ENCODE peak calls at places on chromosomes 16 and 17, in seven cellular contexts. H is trophoblast cell, M is IMR-90, I is H9, X is H1, E is mesendoderm, C is mesenchymal stem cell. Q is an unnamed sample.

GRCh38 chr16:17829826-17830225 is 359.1 kb upstream of the XYLT1 start:
- DNase-seq in C (no peak), H (no peak), E (no peak), X (no peak), I (no peak), M (peak; percentile 22), Q (no peak)

GRCh38 chr17:44010966-44011647 is 3.7 kb downstream of the TMEM101 start:
- DNase-seq in X (no peak), E (no peak), I (no peak), M (peak; percentile 79), H (no peak), C (peak; percentile 49), Q (no peak)

GRCh38 chr16:5633845-5634440 is 536.3 kb upstream of the EEF2KMT start:
- DNase-seq in C (no peak), M (peak; percentile 4), H (no peak), I (no peak), E (peak; percentile 65), X (no peak), Q (peak; percentile 21)

GRCh38 chr17:37384560-37385160 is 8.9 kb downstream of the C17orf78 start:
- DNase-seq in M (no peak), E (no peak), I (no peak), C (no peak), X (no peak), H (no peak), Q (no peak)

GRCh38 chr16:52376677-52377300 is 170.2 kb downstream of the TOX3 start:
- DNase-seq in M (no peak), E (no peak), I (no peak), H (no peak), C (no peak), X (no peak), Q (no peak)

GRCh38 chr16:9268446-9268845 is 177.0 kb downstream of the HAPSTR1 start:
- DNase-seq in M (no peak), C (no peak), X (no peak), I (no peak), H (no peak), E (no peak), Q (no peak)

GRCh38 chr17:82126479-82127314 is 28.7 kb upstream of the FASN start:
- DNase-seq in M (no peak), I (no peak), X (no peak), C (no peak), H (no peak), E (no peak), Q (no peak)

GRCh38 chr17:30970757-30971567 is at the start of gene RNF135:
- DNase-seq in I (peak; percentile 92), M (peak; percentile 82), E (peak; percentile 96), X (peak; percentile 53), C (peak; percentile 91), H (peak; percentile 87), Q (peak; percentile 61)

GRCh38 chr17:27573971-27574525 is 56.9 kb upstream of the LGALS9 start:
- DNase-seq in X (no peak), M (peak; percentile 69), E (peak; percentile 95), C (peak; percentile 64), I (no peak), H (no peak), Q (no peak)

GRCh38 chr16:85123891-85124635 is 11.8 kb upstream of the CIBAR2 start:
- DNase-seq in I (peak; percentile 58), H (peak; percentile 93), M (peak; percentile 87), C (peak; percentile 83), X (peak; percentile 47), E (peak; percentile 76), Q (no peak)

GRCh38 chr17:4492762-4493561 is 5.7 kb upstream of the SPNS2 start:
- DNase-seq in X (peak; percentile 38), E (peak; percentile 90), C (peak; percentile 38), H (peak; percentile 95), M (peak; percentile 28), I (peak; percentile 95), Q (peak; percentile 87)

GRCh38 chr17:5555254-5555653 is 29.1 kb downstream of the NLRP1 start:
- DNase-seq in I (no peak), C (peak; percentile 46), E (no peak), X (no peak), M (peak; percentile 83), H (no peak), Q (no peak)

GRCh38 chr17:7132511-7133094 is 18.0 kb upstream of the ASGR2 start:
- DNase-seq in I (peak; percentile 95), C (peak; percentile 34), H (peak; percentile 26), E (peak; percentile 97), M (no peak), X (peak; percentile 63), Q (peak; percentile 61)

GRCh38 chr17:13420294-13421277 is 181.1 kb downstream of the HS3ST3A1 start:
- DNase-seq in X (no peak), E (no peak), C (peak; percentile 83), M (peak; percentile 92), H (peak; percentile 11), I (no peak), Q (no peak)

GRCh38 chr16:83137326-83137770 is 510.6 kb downstream of the CDH13 start:
- DNase-seq in M (peak; percentile 83), E (no peak), I (no peak), C (peak; percentile 86), H (no peak), X (no peak), Q (peak; percentile 24)

GRCh38 chr17:42531455-42532354 is 4.3 kb upstream of the NAGLU start:
- DNase-seq in I (peak; percentile 77), M (peak; percentile 34), H (peak; percentile 90), X (no peak), E (peak; percentile 93), C (peak; percentile 74), Q (no peak)

GRCh38 chr17:28940675-28941074 is 10.6 kb downstream of the PHF12 start:
- DNase-seq in X (no peak), M (no peak), E (no peak), I (no peak), H (no peak), C (no peak), Q (no peak)

DNA sequence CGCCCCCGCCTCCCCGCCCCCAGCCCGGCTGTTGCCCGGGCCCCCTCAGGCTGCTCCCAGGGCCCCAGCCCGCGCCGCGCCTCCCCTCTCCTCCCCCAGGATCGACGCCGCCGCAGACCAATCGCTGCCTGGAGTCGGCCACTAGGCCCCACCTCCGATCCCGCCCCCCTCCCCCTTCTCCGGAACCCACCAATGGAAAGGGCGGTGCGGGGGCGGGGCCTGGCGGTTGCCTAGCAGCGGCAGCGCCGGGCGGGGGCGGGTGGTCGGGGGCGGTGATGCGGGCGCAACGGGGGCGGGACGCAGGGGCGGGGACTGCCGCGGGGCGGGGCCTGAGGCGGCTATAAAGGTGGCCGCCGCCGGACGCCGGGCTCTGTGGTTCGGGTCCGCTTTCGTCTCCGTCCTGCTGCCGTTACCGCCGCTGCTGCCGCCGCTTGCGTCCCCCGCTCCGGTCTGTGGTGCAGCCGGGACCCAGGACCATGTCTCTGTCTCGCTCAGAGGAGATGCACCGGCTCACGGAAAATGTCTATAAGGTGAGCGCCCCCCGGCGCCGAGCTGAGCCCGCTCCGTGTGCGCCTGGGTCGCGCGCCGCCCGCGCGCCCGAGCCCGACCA is at the start of gene BAIAP2:
- DNase-seq in X (peak; percentile 77), C (peak; percentile 93), E (peak; percentile 96), H (peak; percentile 91), M (peak; percentile 90), I (peak; percentile 98), Q (peak; percentile 95)
- H3K4me1 ChIP-seq in X (peaks cover 17% of the 10 kb centered on the region), C (peaks cover 64% of the 10 kb centered on the region), E (no peaks in the 10 kb centered on the region), H (peaks cover 43% of the 10 kb centered on the region), M (peaks cover 6% of the 10 kb centered on the region), I (peaks cover 4% of the 10 kb centered on the region), Q (peaks cover 28% of the 10 kb centered on the region)

DNA sequence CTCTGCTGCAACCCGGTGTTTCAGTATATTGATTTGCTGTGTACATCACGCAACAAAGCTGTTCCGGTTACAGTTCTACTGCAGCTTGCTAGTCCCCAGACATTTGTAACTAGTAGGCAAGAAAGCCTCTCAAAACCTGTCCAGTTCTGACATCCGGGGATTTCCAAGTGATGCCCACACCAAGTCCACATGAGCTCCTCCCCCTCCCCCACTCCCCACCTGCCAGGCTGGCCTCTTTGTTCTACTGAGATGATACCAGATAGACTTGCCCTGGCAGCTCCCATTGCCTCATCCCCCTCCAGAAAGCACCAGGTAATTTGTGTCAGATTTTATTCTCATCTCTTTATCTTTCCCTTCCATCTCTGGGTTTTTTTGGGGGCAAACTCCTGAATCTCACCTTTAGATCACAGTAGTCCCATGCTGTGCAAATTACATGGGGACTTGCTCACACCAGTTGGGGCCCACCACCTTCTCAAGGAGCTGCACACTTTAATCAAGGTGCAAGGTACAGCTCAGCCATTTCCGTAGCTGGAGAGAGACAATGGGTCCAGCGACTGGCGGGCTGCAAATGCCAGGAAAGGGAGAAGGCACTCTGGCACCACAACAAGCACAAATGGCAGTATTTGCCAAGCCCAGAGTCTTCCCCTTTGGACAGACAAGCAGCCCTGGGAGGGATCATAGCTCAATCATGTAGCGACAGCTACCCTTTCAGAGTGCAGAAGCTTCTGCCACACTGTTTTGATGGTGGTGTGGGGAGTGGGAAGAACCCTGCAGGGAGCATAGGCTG is 183.1 kb downstream of the CYLD start:
- DNase-seq in X (no peak), I (no peak), H (no peak), C (no peak), M (no peak), E (no peak), Q (no peak)
- H2BK120ac ChIP-seq in X (no peak overlapping the region), I (no peak overlapping the region), H (no peak overlapping the region), C (no peak overlapping the region), M (no peak overlapping the region), E (no peak overlapping the region), Q (no peak overlapping the region)

GRCh38 chr16:26531290-26531730 is 535.4 kb upstream of the C16orf82 start:
- DNase-seq in X (no peak), E (peak; percentile 20), C (no peak), H (no peak), M (no peak), I (no peak), Q (no peak)

GRCh38 chr16:26526633-26527032 is 540.1 kb upstream of the C16orf82 start:
- DNase-seq in X (no peak), I (no peak), C (no peak), M (no peak), E (no peak), H (no peak), Q (no peak)

GRCh38 chr16:26530584-26531289 is 536.0 kb upstream of the C16orf82 start:
- DNase-seq in M (no peak), H (no peak), C (no peak), X (no peak), I (no peak), E (peak; percentile 10), Q (no peak)

GRCh38 chr16:26532456-26532855 is 534.3 kb upstream of the C16orf82 start:
- DNase-seq in H (no peak), M (no peak), X (no peak), E (peak; percentile 7), I (no peak), C (no peak), Q (no peak)
- H3K4me1 ChIP-seq in H (no peaks in the 10 kb centered on the region), M (no peaks in the 10 kb centered on the region), X (no peaks in the 10 kb centered on the region), E (peaks cover 3% of the 10 kb centered on the region), I (no peaks in the 10 kb centered on the region), C (no peaks in the 10 kb centered on the region), Q (no peaks in the 10 kb centered on the region)

DNA sequence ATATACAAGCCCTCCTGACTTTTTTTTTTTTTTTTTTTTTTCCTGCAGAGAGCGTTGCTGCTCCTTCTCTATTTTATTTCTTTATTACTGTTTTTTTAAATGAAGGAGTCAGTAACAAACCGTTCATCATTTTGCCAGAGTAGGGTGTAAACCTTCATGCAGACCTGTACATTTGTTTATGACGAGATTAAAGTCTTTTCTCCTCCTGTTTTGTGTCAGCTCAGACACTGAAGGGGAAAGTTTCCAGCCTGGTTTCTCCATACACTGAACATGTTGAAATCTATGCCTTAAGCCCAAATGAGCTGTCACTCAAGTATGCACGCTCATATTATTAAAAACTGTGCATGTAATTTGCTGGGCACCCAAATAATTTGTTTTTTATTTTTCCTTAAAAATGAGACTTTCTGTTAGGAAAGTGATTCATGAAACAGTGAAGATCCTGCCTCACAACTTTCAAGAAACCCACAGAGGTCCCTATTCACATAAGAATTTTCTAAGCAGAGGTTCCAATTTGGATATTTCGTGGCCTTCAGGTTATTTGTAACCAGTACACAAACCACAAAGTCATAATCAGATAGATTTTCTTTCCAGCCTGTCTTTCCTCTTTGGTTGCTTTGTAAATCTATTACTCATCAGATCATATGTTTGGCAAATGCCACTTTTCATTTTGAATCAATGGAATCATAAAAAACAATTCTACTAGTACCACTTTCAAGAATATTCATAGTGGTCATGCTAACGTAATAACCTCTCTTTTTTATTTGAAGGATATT is 700.3 kb downstream of the MAF start:
- DNase-seq in I (no peak), X (no peak), C (no peak), H (no peak), E (no peak), M (no peak), Q (no peak)
- H2BK120ac ChIP-seq in I (no peak overlapping the region), X (no peak overlapping the region), C (no peak overlapping the region), H (no peak overlapping the region), E (no peak overlapping the region), M (no peak overlapping the region), Q (no peak overlapping the region)

Q was measured in neuronal stem cell.